ENCODE peak calls at places on chromosomes 3 and 15, in eight cellular contexts. One of them, this sample, is unnamed.

GRCh38 chr3:36792342-36792741 is 28.0 kb upstream of the DCLK3 start:
- DNase-seq in mesendoderm: peak; percentile 86
- DNase-seq in brain microvascular endothelial cell: peak; percentile 43
- DNase-seq in lower leg skin: no peak
- DNase-seq in dorsolateral prefrontal cortex: no peak
- DNase-seq in right atrium auricular region: no peak
- DNase-seq in aorta: no peak
- DNase-seq in A549: peak; percentile 37
- DNase-seq in this sample: peak; percentile 4

GRCh38 chr3:11168881-11169805 is 14.8 kb downstream of the HRH1 start:
- DNase-seq in mesendoderm: no peak
- DNase-seq in brain microvascular endothelial cell: no peak
- DNase-seq in lower leg skin: peak; percentile 46
- DNase-seq in dorsolateral prefrontal cortex: no peak
- DNase-seq in right atrium auricular region: no peak
- DNase-seq in aorta: no peak
- DNase-seq in A549: no peak
- DNase-seq in this sample: no peak

GRCh38 chr15:71627604-71628003 is 182.8 kb upstream of the NR2E3 start:
- DNase-seq in mesendoderm: no peak
- DNase-seq in brain microvascular endothelial cell: no peak
- DNase-seq in lower leg skin: no peak
- DNase-seq in dorsolateral prefrontal cortex: no peak
- DNase-seq in right atrium auricular region: no peak
- DNase-seq in aorta: no peak
- DNase-seq in A549: no peak
- DNase-seq in this sample: no peak

GRCh38 chr3:94314218-94314883 is 251.5 kb downstream of the NSUN3 start:
- DNase-seq in mesendoderm: no peak
- DNase-seq in brain microvascular endothelial cell: no peak
- DNase-seq in lower leg skin: no peak
- DNase-seq in dorsolateral prefrontal cortex: no peak
- DNase-seq in right atrium auricular region: no peak
- DNase-seq in aorta: no peak
- DNase-seq in A549: no peak
- DNase-seq in this sample: no peak

GRCh38 chr3:173153631-173154030 is 12.6 kb upstream of the SPATA16 start:
- DNase-seq in mesendoderm: no peak
- DNase-seq in brain microvascular endothelial cell: no peak
- DNase-seq in lower leg skin: no peak
- DNase-seq in dorsolateral prefrontal cortex: no peak
- DNase-seq in right atrium auricular region: no peak
- DNase-seq in aorta: no peak
- DNase-seq in A549: no peak
- DNase-seq in this sample: no peak

GRCh38 chr3:139202226-139202958 is 141.4 kb upstream of the MRPS22 start:
- DNase-seq in mesendoderm: peak; percentile 88
- DNase-seq in brain microvascular endothelial cell: no peak
- DNase-seq in lower leg skin: no peak
- DNase-seq in dorsolateral prefrontal cortex: peak; percentile 49
- DNase-seq in right atrium auricular region: no peak
- DNase-seq in aorta: no peak
- DNase-seq in A549: peak; percentile 35
- DNase-seq in this sample: no peak

GRCh38 chr3:13637311-13637891 is 88.5 kb downstream of the FBLN2 start:
- DNase-seq in mesendoderm: no peak
- DNase-seq in brain microvascular endothelial cell: no peak
- DNase-seq in lower leg skin: no peak
- DNase-seq in dorsolateral prefrontal cortex: no peak
- DNase-seq in right atrium auricular region: no peak
- DNase-seq in aorta: no peak
- DNase-seq in A549: no peak
- DNase-seq in this sample: no peak

GRCh38 chr3:54755746-54756145 is 172.1 kb downstream of the LRTM1 start:
- DNase-seq in mesendoderm: no peak
- DNase-seq in brain microvascular endothelial cell: no peak
- DNase-seq in lower leg skin: no peak
- DNase-seq in dorsolateral prefrontal cortex: no peak
- DNase-seq in right atrium auricular region: no peak
- DNase-seq in aorta: no peak
- DNase-seq in A549: no peak
- DNase-seq in this sample: no peak

GRCh38 chr15:40826123-40827075 is 2.1 kb downstream of the PPP1R14D start:
- DNase-seq in mesendoderm: no peak
- DNase-seq in brain microvascular endothelial cell: no peak
- DNase-seq in lower leg skin: no peak
- DNase-seq in dorsolateral prefrontal cortex: no peak
- DNase-seq in right atrium auricular region: no peak
- DNase-seq in aorta: peak; percentile 16
- DNase-seq in A549: no peak
- DNase-seq in this sample: no peak

GRCh38 chr15:75732809-75733451 is 20.3 kb upstream of the CSPG4 start:
- DNase-seq in mesendoderm: peak; percentile 84
- DNase-seq in brain microvascular endothelial cell: peak; percentile 66
- DNase-seq in lower leg skin: peak; percentile 92
- DNase-seq in dorsolateral prefrontal cortex: peak; percentile 70
- DNase-seq in right atrium auricular region: peak; percentile 80
- DNase-seq in aorta: peak; percentile 87
- DNase-seq in A549: peak; percentile 82
- DNase-seq in this sample: peak; percentile 24

GRCh38 chr3:143786229-143787199 is 61.8 kb downstream of the SLC9A9 start:
- DNase-seq in mesendoderm: no peak
- DNase-seq in brain microvascular endothelial cell: peak; percentile 29
- DNase-seq in lower leg skin: no peak
- DNase-seq in dorsolateral prefrontal cortex: peak; percentile 48
- DNase-seq in right atrium auricular region: peak; percentile 70
- DNase-seq in aorta: peak; percentile 77
- DNase-seq in A549: no peak
- DNase-seq in this sample: no peak

GRCh38 chr3:65993134-65993900 is 45.4 kb downstream of the MAGI1 start:
- DNase-seq in mesendoderm: no peak
- DNase-seq in brain microvascular endothelial cell: no peak
- DNase-seq in lower leg skin: no peak
- DNase-seq in dorsolateral prefrontal cortex: no peak
- DNase-seq in right atrium auricular region: no peak
- DNase-seq in aorta: no peak
- DNase-seq in A549: no peak
- DNase-seq in this sample: no peak

GRCh38 chr3:65945953-65946352 is 92.8 kb downstream of the MAGI1 start:
- DNase-seq in mesendoderm: no peak
- DNase-seq in brain microvascular endothelial cell: no peak
- DNase-seq in lower leg skin: no peak
- DNase-seq in dorsolateral prefrontal cortex: no peak
- DNase-seq in right atrium auricular region: no peak
- DNase-seq in aorta: no peak
- DNase-seq in A549: no peak
- DNase-seq in this sample: no peak

GRCh38 chr3:33557829-33558228 is 117.6 kb upstream of the UBP1 start:
- DNase-seq in mesendoderm: peak; percentile 18
- DNase-seq in brain microvascular endothelial cell: no peak
- DNase-seq in lower leg skin: no peak
- DNase-seq in dorsolateral prefrontal cortex: no peak
- DNase-seq in right atrium auricular region: no peak
- DNase-seq in aorta: no peak
- DNase-seq in A549: no peak
- DNase-seq in this sample: no peak

GRCh38 chr15:70099167-70099965 is 1.6 kb upstream of the TLE3 start:
- DNase-seq in mesendoderm: peak; percentile 100
- DNase-seq in brain microvascular endothelial cell: peak; percentile 99
- DNase-seq in lower leg skin: peak; percentile 100
- DNase-seq in dorsolateral prefrontal cortex: peak; percentile 100
- DNase-seq in right atrium auricular region: peak; percentile 100
- DNase-seq in aorta: peak; percentile 100
- DNase-seq in A549: peak; percentile 100
- DNase-seq in this sample: peak; percentile 99

GRCh38 chr15:70099966-70100494 is 2.3 kb upstream of the TLE3 start:
- DNase-seq in mesendoderm: peak; percentile 83
- DNase-seq in brain microvascular endothelial cell: no peak
- DNase-seq in lower leg skin: no peak
- DNase-seq in dorsolateral prefrontal cortex: no peak
- DNase-seq in right atrium auricular region: no peak
- DNase-seq in aorta: no peak
- DNase-seq in A549: peak; percentile 33
- DNase-seq in this sample: no peak

GRCh38 chr15:70102827-70103226 is 5.1 kb upstream of the TLE3 start:
- DNase-seq in mesendoderm: no peak
- DNase-seq in brain microvascular endothelial cell: no peak
- DNase-seq in lower leg skin: no peak
- DNase-seq in dorsolateral prefrontal cortex: no peak
- DNase-seq in right atrium auricular region: no peak
- DNase-seq in aorta: no peak
- DNase-seq in A549: no peak
- DNase-seq in this sample: no peak

GRCh38 chr15:70100495-70101331 is 3.0 kb upstream of the TLE3 start:
- DNase-seq in mesendoderm: peak; percentile 82
- DNase-seq in brain microvascular endothelial cell: peak; percentile 59
- DNase-seq in lower leg skin: peak; percentile 91
- DNase-seq in dorsolateral prefrontal cortex: no peak
- DNase-seq in right atrium auricular region: peak; percentile 71
- DNase-seq in aorta: peak; percentile 84
- DNase-seq in A549: peak; percentile 50
- DNase-seq in this sample: peak; percentile 74

DNA sequence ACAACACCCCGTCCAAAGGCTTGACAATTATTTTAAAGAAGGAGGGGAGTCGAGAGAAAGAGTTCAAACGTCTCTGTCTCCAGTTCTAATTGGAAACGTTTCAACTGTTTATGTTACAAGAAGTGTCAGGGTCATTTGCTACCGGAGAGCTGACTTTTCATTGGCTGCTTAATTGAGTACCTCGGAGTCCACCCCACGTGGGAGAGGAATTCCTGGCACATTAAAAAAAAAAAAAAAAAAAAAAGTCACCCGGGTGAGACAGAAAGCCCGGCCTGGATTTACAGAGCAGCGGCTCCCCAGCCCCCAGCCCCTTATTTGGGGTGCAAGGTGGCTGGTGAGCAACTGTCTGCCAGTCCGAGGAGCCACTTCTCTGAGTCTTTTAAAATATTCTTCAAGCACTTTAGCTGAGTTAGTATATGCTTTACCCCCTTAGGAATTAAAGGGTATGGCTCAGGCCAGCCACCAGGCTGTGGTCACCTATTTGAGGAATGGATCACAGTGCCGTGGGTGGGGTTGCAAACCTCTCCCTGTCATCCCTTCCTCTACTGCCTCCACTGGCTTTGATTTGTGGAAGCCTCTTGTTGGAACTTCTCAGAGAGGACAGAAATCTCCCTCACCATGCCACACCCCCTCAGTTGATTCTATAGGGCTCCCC is 3.9 kb upstream of the TLE3 start:
- DNase-seq in mesendoderm: peak; percentile 98
- DNase-seq in brain microvascular endothelial cell: peak; percentile 88
- DNase-seq in lower leg skin: no peak
- DNase-seq in dorsolateral prefrontal cortex: no peak
- DNase-seq in right atrium auricular region: no peak
- DNase-seq in aorta: no peak
- DNase-seq in A549: peak; percentile 84
- DNase-seq in this sample: no peak
- H3K4me3 ChIP-seq in mesendoderm: no peak overlapping the region
- H3K4me3 ChIP-seq in brain microvascular endothelial cell: no peak overlapping the region
- H3K4me3 ChIP-seq in lower leg skin: no peak overlapping the region
- H3K4me3 ChIP-seq in dorsolateral prefrontal cortex: peak overlapping the region; percentile 76
- H3K4me3 ChIP-seq in right atrium auricular region: no peak overlapping the region
- H3K4me3 ChIP-seq in aorta: no peak overlapping the region
- H3K4me3 ChIP-seq in A549: peak overlapping the region; percentile 31
- H3K4me3 ChIP-seq in this sample: no peak overlapping the region

GRCh38 chr15:90892498-90893174 is 8.3 kb downstream of the FES start:
- DNase-seq in mesendoderm: no peak
- DNase-seq in brain microvascular endothelial cell: no peak
- DNase-seq in lower leg skin: no peak
- DNase-seq in dorsolateral prefrontal cortex: no peak
- DNase-seq in right atrium auricular region: no peak
- DNase-seq in aorta: no peak
- DNase-seq in A549: no peak
- DNase-seq in this sample: no peak
- H3K4me3 ChIP-seq in mesendoderm: no peak overlapping the region
- H3K4me3 ChIP-seq in brain microvascular endothelial cell: no peak overlapping the region
- H3K4me3 ChIP-seq in lower leg skin: no peak overlapping the region
- H3K4me3 ChIP-seq in dorsolateral prefrontal cortex: no peak overlapping the region
- H3K4me3 ChIP-seq in right atrium auricular region: no peak overlapping the region
- H3K4me3 ChIP-seq in aorta: no peak overlapping the region
- H3K4me3 ChIP-seq in A549: no peak overlapping the region
- H3K4me3 ChIP-seq in this sample: no peak overlapping the region

GRCh38 chr3:156677536-156677935 is 3.1 kb downstream of the TIPARP start:
- DNase-seq in mesendoderm: no peak
- DNase-seq in brain microvascular endothelial cell: no peak
- DNase-seq in lower leg skin: no peak
- DNase-seq in dorsolateral prefrontal cortex: no peak
- DNase-seq in right atrium auricular region: no peak
- DNase-seq in aorta: no peak
- DNase-seq in A549: no peak
- DNase-seq in this sample: no peak
- H3K4me3 ChIP-seq in mesendoderm: no peak overlapping the region
- H3K4me3 ChIP-seq in brain microvascular endothelial cell: no peak overlapping the region
- H3K4me3 ChIP-seq in lower leg skin: no peak overlapping the region
- H3K4me3 ChIP-seq in dorsolateral prefrontal cortex: no peak overlapping the region
- H3K4me3 ChIP-seq in right atrium auricular region: no peak overlapping the region
- H3K4me3 ChIP-seq in aorta: no peak overlapping the region
- H3K4me3 ChIP-seq in A549: no peak overlapping the region
- H3K4me3 ChIP-seq in this sample: no peak overlapping the region

DNA sequence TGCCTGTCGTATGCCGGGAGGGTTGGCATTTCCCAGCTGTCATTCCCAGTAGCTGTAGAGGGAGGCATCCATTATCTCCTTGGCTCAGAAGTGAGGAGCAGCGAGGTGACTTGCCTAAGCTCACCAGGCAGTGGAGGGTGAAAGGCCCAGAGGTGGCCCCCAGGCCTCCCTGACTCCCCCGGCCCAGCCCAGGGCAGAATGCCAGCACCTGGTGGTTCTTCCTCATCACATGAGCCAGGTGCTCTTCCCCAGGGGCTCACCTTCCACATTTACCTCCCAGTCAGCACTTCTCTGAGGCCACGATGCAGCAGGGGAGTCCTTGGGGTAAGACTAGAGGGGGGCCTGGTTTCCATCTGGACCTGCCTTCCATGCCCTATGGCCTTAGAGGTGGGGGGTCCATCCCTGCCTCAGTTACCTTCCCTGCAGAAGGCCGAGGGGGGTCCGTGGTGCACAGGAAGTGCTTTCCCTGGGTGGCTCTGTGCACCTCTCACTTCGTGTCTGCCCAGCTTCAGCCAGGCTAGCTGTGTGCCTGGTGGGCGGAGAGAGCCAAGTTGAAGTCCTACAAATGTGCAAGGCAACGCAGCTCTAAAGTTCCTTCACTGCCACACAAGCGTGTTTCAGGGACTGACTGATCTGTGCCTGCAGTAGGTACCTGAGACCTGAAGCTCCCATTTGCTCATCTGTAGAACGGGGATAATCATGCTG is 70.3 kb upstream of the PLXNA1 start:
- DNase-seq in mesendoderm: no peak
- DNase-seq in brain microvascular endothelial cell: no peak
- DNase-seq in lower leg skin: no peak
- DNase-seq in dorsolateral prefrontal cortex: no peak
- DNase-seq in right atrium auricular region: no peak
- DNase-seq in aorta: peak; percentile 52
- DNase-seq in A549: no peak
- DNase-seq in this sample: no peak
- H3K4me3 ChIP-seq in mesendoderm: no peak overlapping the region
- H3K4me3 ChIP-seq in brain microvascular endothelial cell: no peak overlapping the region
- H3K4me3 ChIP-seq in lower leg skin: no peak overlapping the region
- H3K4me3 ChIP-seq in dorsolateral prefrontal cortex: no peak overlapping the region
- H3K4me3 ChIP-seq in right atrium auricular region: no peak overlapping the region
- H3K4me3 ChIP-seq in aorta: no peak overlapping the region
- H3K4me3 ChIP-seq in A549: no peak overlapping the region
- H3K4me3 ChIP-seq in this sample: no peak overlapping the region

GRCh38 chr15:38508647-38509046 is 54.7 kb downstream of the FAM98B start:
- DNase-seq in mesendoderm: no peak
- DNase-seq in brain microvascular endothelial cell: no peak
- DNase-seq in lower leg skin: no peak
- DNase-seq in dorsolateral prefrontal cortex: no peak
- DNase-seq in right atrium auricular region: no peak
- DNase-seq in aorta: no peak
- DNase-seq in A549: no peak
- DNase-seq in this sample: no peak
- H3K4me3 ChIP-seq in mesendoderm: no peak overlapping the region
- H3K4me3 ChIP-seq in brain microvascular endothelial cell: no peak overlapping the region
- H3K4me3 ChIP-seq in lower leg skin: no peak overlapping the region
- H3K4me3 ChIP-seq in dorsolateral prefrontal cortex: no peak overlapping the region
- H3K4me3 ChIP-seq in right atrium auricular region: no peak overlapping the region
- H3K4me3 ChIP-seq in aorta: no peak overlapping the region
- H3K4me3 ChIP-seq in A549: no peak overlapping the region
- H3K4me3 ChIP-seq in this sample: no peak overlapping the region